ENCODE peak calls at places on chromosomes 6 and 20, in four cellular contexts. O is stimulated activated CD4-positive, alpha-beta T cell treated with anti-CD3 and anti-CD28 coated beads, Interleukin-4, amount 100 ng/mL, for 1 hour; R is heart right ventricle; M is RPMI8226. A is an unnamed sample.

GRCh38 chr6:121436966-121437756 is 1.7 kb downstream of the GJA1 start:
- DNase-seq in R (peak; percentile 50), M (no peak), O (peak; percentile 8), A (no peak)

GRCh38 chr20:32761831-32762753 is at the start of gene DNMT3B:
- DNase-seq in M (peak; percentile 77), O (peak; percentile 77), R (peak; percentile 82), A (peak; percentile 98)

GRCh38 chr6:66771626-66772025 is 1064.6 kb upstream of the EYS start:
- DNase-seq in O (no peak), M (no peak), R (no peak), A (no peak)

GRCh38 chr6:107320126-107320525 is 139.2 kb downstream of the PDSS2 start:
- DNase-seq in O (no peak), R (no peak), M (no peak), A (no peak)

GRCh38 chr6:107957165-107957908 is 671 bp downstream of the SEC63 start:
- DNase-seq in R (peak; percentile 28), O (peak; percentile 61), M (peak; percentile 69), A (peak; percentile 65)

GRCh38 chr6:109799664-109800063 is 108.6 kb downstream of the FIG4 start:
- DNase-seq in M (no peak), O (no peak), R (no peak), A (no peak)

GRCh38 chr6:160122744-160123143 is 1.1 kb downstream of the SLC22A1 start:
- DNase-seq in M (no peak), O (no peak), R (no peak), A (no peak)

GRCh38 chr20:32289661-32290431 is 12.4 kb downstream of the KIF3B start:
- DNase-seq in M (no peak), R (no peak), O (no peak), A (no peak)

GRCh38 chr6:48630511-48630910 is 519.5 kb upstream of the PTCHD4 start:
- DNase-seq in R (no peak), M (no peak), O (no peak), A (no peak)

GRCh38 chr6:1916334-1916985 is 306.7 kb downstream of the FOXC1 start:
- DNase-seq in O (no peak), R (no peak), M (no peak), A (no peak)

GRCh38 chr6:27472182-27472616 is 706 bp downstream of the ZNF184 start:
- DNase-seq in R (no peak), O (peak; percentile 52), M (peak; percentile 87), A (peak; percentile 43)

GRCh38 chr6:32816746-32817204 is at the start of gene HLA-DOB:
- DNase-seq in O (no peak), R (no peak), M (no peak), A (peak; percentile 68)

GRCh38 chr20:46302119-46302518 is 6.2 kb downstream of the CDH22 start:
- DNase-seq in R (no peak), O (no peak), M (no peak), A (no peak)

GRCh38 chr20:1994627-1995026 is 769 bp upstream of the PDYN start:
- DNase-seq in O (no peak), M (no peak), R (no peak), A (no peak)

GRCh38 chr20:9290331-9290730 is 221.4 kb downstream of the PLCB4 start:
- DNase-seq in R (no peak), M (no peak), O (no peak), A (no peak)

GRCh38 chr6:6885521-6886088 is 222.2 kb upstream of the RREB1 start:
- DNase-seq in R (peak; percentile 62), O (no peak), M (peak; percentile 28), A (no peak)

GRCh38 chr6:101706576-101706975 is 313.1 kb downstream of the GRIK2 start:
- DNase-seq in O (no peak), M (no peak), R (no peak), A (no peak)

GRCh38 chr6:25441658-25442276 is 162.6 kb downstream of the CARMIL1 start:
- DNase-seq in M (no peak), O (no peak), R (no peak), A (no peak)

GRCh38 chr6:1461207-1461606 is 71.8 kb downstream of the FOXF2 start:
- DNase-seq in R (no peak), O (no peak), M (no peak), A (no peak)

GRCh38 chr6:70315096-70315751 is 12.3 kb upstream of the COL9A1 start:
- DNase-seq in M (no peak), O (no peak), R (no peak), A (no peak)

GRCh38 chr6:22827760-22828159 is 258.4 kb downstream of the HDGFL1 start:
- DNase-seq in M (no peak), O (no peak), R (no peak), A (no peak)

GRCh38 chr20:23246682-23247664 is 103.6 kb upstream of the NXT1 start:
- DNase-seq in M (peak; percentile 25), R (peak; percentile 48), O (no peak), A (no peak)

GRCh38 chr6:45047573-45047972 is 280.6 kb upstream of the RUNX2 start:
- DNase-seq in R (no peak), O (no peak), M (no peak), A (no peak)

GRCh38 chr6:105364243-105364642 is 38.6 kb downstream of the PREP start:
- DNase-seq in R (no peak), O (no peak), M (no peak), A (no peak)

GRCh38 chr6:45624228-45624627 is 246.5 kb upstream of the SUPT3H start:
- DNase-seq in O (no peak), M (no peak), R (no peak), A (no peak)

GRCh38 chr20:61895016-61895415 is 170.7 kb downstream of the TAF4 start:
- DNase-seq in R (no peak), O (no peak), M (no peak), A (no peak)

GRCh38 chr6:81694214-81694613 is 58.3 kb downstream of the TENT5A start:
- DNase-seq in R (no peak), O (no peak), M (no peak), A (no peak)

GRCh38 chr6:1103027-1103426 is 208.9 kb upstream of the FOXQ1 start:
- DNase-seq in M (no peak), O (no peak), R (no peak), A (no peak)

GRCh38 chr20:36859282-36859555 is 16.7 kb upstream of the TLDC2 start:
- DNase-seq in R (no peak), M (no peak), O (no peak), A (no peak)

GRCh38 chr6:41963371-41963770 is 21.8 kb upstream of the CCND3 start:
- DNase-seq in R (no peak), O (no peak), M (no peak), A (no peak)

GRCh38 chr6:156658186-156658585 is 119.0 kb upstream of the ARID1B start:
- DNase-seq in M (no peak), R (no peak), O (no peak), A (no peak)

GRCh38 chr6:146635174-146635573 is 36.4 kb downstream of the ADGB start:
- DNase-seq in R (no peak), M (no peak), O (no peak), A (no peak)

GRCh38 chr20:13355386-13355785 is 134.3 kb downstream of the ISM1 start:
- DNase-seq in M (no peak), R (no peak), O (no peak), A (no peak)

GRCh38 chr6:110401585-110402176 is 13.7 kb downstream of the DDO start:
- DNase-seq in R (no peak), O (no peak), M (no peak), A (no peak)